ENCODE peak calls at places on chromosome X, in four cellular contexts. H is lung; C is CD4-positive, alpha-beta T cell; W is pancreas. F is an unnamed sample.

GRCh38 chrX:24574743-24575142 is 72.4 kb downstream of the PCYT1B start:
- DNase-seq in H (no peak), C (no peak), W (no peak), F (no peak)

GRCh38 chrX:40877869-40878268 is 142.5 kb upstream of the MED14 start:
- DNase-seq in H (no peak), C (no peak), W (no peak), F (no peak)

GRCh38 chrX:124257924-124258706 is 74.3 kb upstream of the TEX13D start:
- DNase-seq in H (no peak), C (no peak), W (no peak), F (no peak)

GRCh38 chrX:119015407-119016242 is 41.2 kb downstream of the LONRF3 start:
- DNase-seq in H (peak), C (no peak), W (peak), F (peak)

GRCh38 chrX:47232803-47233332 is at the start of gene USP11:
- DNase-seq in H (peak), C (peak), W (peak), F (peak)

GRCh38 chrX:15989716-15990115 is 133.6 kb upstream of the GRPR start:
- DNase-seq in H (no peak), C (no peak), W (no peak), F (no peak)

GRCh38 chrX:72705111-72705510 is 9.0 kb downstream of the PHKA1 start:
- DNase-seq in H (no peak), C (no peak), W (no peak), F (no peak)

GRCh38 chrX:74931214-74931613 is 6.0 kb upstream of the NEXMIF start:
- DNase-seq in H (no peak), C (no peak), W (no peak), F (no peak)

GRCh38 chrX:66872771-66873170 is 233.9 kb upstream of the EDA2R start:
- DNase-seq in H (no peak), C (no peak), W (no peak), F (no peak)

GRCh38 chrX:25196221-25196620 is 180.5 kb upstream of the ARX start:
- DNase-seq in H (no peak), C (no peak), W (no peak), F (no peak)

GRCh38 chrX:32289356-32289755 is 922.0 kb downstream of the DMD start:
- DNase-seq in H (no peak), C (no peak), W (no peak), F (no peak)

GRCh38 chrX:45230410-45230809 is 29.7 kb upstream of the DIPK2B start:
- DNase-seq in H (no peak), C (no peak), W (no peak), F (no peak)

DNA sequence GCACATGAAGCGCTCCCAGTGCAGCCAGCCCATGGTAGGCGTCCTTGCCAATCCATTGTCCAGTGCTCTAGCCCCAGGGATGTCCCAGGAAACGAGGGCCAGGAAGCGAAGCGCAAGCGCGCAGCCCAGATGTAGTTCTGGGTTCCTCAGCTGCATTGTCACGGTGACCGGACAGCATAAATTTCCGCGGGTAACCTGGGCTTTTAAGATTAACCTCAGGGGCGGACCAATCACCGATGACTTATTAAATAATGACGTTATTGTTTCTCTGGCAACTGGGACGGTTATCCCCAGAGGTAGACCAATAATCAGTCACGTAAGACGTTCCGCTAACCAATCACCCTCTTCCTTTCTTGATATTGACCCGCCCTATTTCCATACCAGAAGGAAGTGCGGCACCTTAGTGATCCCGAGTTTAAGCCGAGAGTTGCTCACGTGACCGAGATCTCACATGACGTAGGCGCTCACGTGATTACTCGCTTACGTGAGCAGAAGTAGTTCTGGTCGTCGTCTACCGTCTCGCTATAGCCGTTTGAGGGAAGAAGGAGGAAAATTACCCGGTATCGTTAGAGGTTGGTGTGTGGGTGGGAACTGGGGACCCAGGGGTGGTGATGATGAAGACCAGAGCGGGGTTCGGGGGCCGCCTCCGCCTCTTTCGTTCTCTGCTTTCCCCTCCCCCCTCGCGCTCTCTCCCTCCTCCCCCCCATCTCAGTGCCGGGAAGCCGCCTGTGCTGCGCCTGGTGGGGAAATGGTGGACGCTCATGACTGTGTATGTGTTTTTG is at the start of the genes GLA and HNRNPH2:
- DNase-seq in H (peak), C (peak), W (peak), F (peak)
- TF ChIP-seq CTCF in H (no peak), C (no peak), W (no peak), F (no peak)

DNA sequence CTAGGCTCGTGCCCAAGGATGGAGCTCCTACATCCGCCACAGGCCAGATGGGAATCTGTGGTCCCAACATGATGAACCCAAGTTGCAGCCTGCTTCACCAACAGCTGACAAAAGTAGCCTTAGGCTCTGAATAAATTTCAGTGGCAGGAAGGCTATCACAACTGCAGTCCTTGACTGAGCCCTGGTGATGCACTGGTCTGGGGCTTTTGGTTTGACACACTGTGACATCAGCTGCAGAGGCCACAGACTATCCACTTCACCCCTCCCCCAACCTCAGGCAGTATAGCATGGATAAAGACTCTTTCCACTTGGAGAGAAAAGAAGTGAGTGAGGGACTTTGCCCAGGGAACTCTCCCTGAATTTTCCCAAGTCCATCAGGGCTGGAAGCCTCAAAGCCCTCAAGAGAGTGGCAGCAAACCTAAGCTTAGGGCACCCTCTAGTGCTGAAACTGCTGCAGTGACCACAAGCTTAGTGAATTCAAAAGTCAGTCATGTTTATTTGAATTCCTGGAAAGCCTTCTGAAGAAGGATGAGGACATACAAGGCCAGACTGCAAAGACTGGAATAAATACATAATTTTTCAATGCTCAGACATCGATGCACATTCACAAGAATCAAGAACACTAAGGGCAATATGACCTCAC is 135.0 kb upstream of the TENT5D start:
- DNase-seq in H (no peak), C (no peak), W (no peak), F (no peak)
- TF ChIP-seq CTCF in H (no peak), C (no peak), W (peak), F (no peak)

GRCh38 chrX:71650333-71650969 is 16.9 kb upstream of the LOC101059915 start:
- DNase-seq in H (no peak), C (no peak), W (no peak), F (no peak)
- TF ChIP-seq CTCF in H (no peak), C (no peak), W (no peak), F (no peak)

GRCh38 chrX:38327007-38327774 is at the start of gene RPGR:
- DNase-seq in H (peak), C (peak), W (peak), F (peak)

GRCh38 chrX:38332505-38332904 is 5.2 kb upstream of the RPGR start:
- DNase-seq in H (no peak), C (no peak), W (no peak), F (no peak)

GRCh38 chrX:38326086-38326485 is 1.2 kb downstream of the RPGR start:
- DNase-seq in H (no peak), C (no peak), W (no peak), F (no peak)

GRCh38 chrX:38327775-38328081 is 419 bp upstream of the RPGR start:
- DNase-seq in H (no peak), C (no peak), W (no peak), F (no peak)
- TF ChIP-seq CTCF in H (no peak), C (peak), W (no peak), F (no peak)

GRCh38 chrX:150680974-150681373 is 12.2 kb upstream of the MTMR1 start:
- DNase-seq in H (no peak), C (no peak), W (no peak), F (peak)
- TF ChIP-seq CTCF in H (no peak), C (no peak), W (peak), F (peak)

DNA sequence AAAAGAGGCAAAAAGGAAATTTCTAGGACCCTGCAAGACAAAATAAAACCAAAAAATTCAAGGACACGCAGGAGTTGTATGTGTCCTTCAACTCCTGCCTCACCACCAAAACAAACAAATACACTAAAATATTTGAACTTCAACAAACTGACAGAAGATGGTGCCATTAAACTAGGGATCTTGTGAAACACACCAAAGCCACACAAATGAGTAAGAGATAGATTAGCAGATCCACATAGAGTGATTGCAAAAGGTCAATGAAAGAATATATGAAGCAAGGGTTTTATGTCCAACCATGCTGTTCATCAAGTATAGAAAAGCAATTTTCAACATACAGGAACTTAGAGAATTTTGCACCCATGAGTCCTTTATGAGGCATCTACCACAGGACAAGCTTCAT is 40.1 kb upstream of the SCML1 start:
- DNase-seq in H (no peak), C (no peak), W (no peak), F (no peak)
- TF ChIP-seq CTCF in H (no peak), C (no peak), W (no peak), F (no peak)

DNA sequence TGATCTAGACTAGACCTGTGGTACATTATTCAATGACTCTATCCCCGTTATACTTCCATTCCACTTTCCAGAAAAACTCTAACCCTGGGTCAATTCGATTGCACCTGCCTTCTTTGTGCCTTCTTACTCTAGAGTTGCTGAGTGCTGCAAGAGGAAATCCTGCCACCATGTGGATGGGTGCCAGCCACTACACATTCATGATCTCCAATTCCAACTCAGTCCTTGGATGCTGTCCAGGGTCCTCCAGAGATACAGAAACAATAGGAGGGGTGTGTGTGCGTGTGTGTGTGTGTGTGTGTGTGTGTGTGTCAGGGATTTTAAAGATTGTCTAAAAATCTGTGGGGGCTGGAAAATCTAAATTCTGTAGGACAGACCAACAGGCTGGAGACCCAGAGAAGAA is 42.9 kb upstream of the INTS6L start:
- DNase-seq in H (peak), C (peak), W (peak), F (peak)
- TF ChIP-seq CTCF in H (no peak), C (no peak), W (peak), F (peak)

GRCh38 chrX:30635630-30636029 is 17.6 kb upstream of the GK start:
- DNase-seq in H (no peak), C (no peak), W (no peak), F (no peak)
- TF ChIP-seq CTCF in H (peak), C (peak), W (no peak), F (no peak)